ENCODE peak calls at places on chromosomes 4 and X, in nine cellular contexts. One of them, this sample, is unnamed.

GRCh38 chr4:187017156-187017555 is 293.5 kb upstream of the FAT1 start:
- DNase-seq in upper lobe of left lung: no peak
- DNase-seq in epithelial cell of proximal tubule: no peak
- DNase-seq in Peyer's patch: no peak
- DNase-seq in fibroblast of mammary gland: no peak
- DNase-seq in cardiac fibroblast: no peak
- DNase-seq in hepatocyte: no peak
- DNase-seq in AG09309: no peak
- DNase-seq in bronchial epithelial cell: no peak
- DNase-seq in this sample: peak

GRCh38 chr4:2256781-2257191 is 5.1 kb downstream of the MXD4 start:
- DNase-seq in upper lobe of left lung: peak
- DNase-seq in epithelial cell of proximal tubule: no peak
- DNase-seq in Peyer's patch: peak
- DNase-seq in fibroblast of mammary gland: peak
- DNase-seq in cardiac fibroblast: peak
- DNase-seq in hepatocyte: no peak
- DNase-seq in AG09309: no peak
- DNase-seq in bronchial epithelial cell: no peak
- DNase-seq in this sample: no peak

GRCh38 chrX:97027384-97027922 is 143.7 kb downstream of the RPA4 start:
- DNase-seq in upper lobe of left lung: no peak
- DNase-seq in epithelial cell of proximal tubule: no peak
- DNase-seq in Peyer's patch: no peak
- DNase-seq in fibroblast of mammary gland: no peak
- DNase-seq in cardiac fibroblast: no peak
- DNase-seq in hepatocyte: no peak
- DNase-seq in AG09309: no peak
- DNase-seq in bronchial epithelial cell: no peak
- DNase-seq in this sample: no peak

GRCh38 chr4:188941524-188942109 is 802.4 kb downstream of the TRIML1 start:
- DNase-seq in upper lobe of left lung: no peak
- DNase-seq in epithelial cell of proximal tubule: peak
- DNase-seq in Peyer's patch: no peak
- DNase-seq in fibroblast of mammary gland: peak
- DNase-seq in cardiac fibroblast: peak
- DNase-seq in hepatocyte: peak
- DNase-seq in AG09309: peak
- DNase-seq in bronchial epithelial cell: peak
- DNase-seq in this sample: peak

GRCh38 chr4:2743518-2744445 is 12.4 kb downstream of the TNIP2 start:
- DNase-seq in upper lobe of left lung: no peak
- DNase-seq in epithelial cell of proximal tubule: no peak
- DNase-seq in Peyer's patch: no peak
- DNase-seq in fibroblast of mammary gland: no peak
- DNase-seq in cardiac fibroblast: no peak
- DNase-seq in hepatocyte: no peak
- DNase-seq in AG09309: no peak
- DNase-seq in bronchial epithelial cell: no peak
- DNase-seq in this sample: no peak

GRCh38 chrX:54492340-54492739 is 3.7 kb downstream of the FGD1 start:
- DNase-seq in upper lobe of left lung: no peak
- DNase-seq in epithelial cell of proximal tubule: no peak
- DNase-seq in Peyer's patch: no peak
- DNase-seq in fibroblast of mammary gland: peak
- DNase-seq in cardiac fibroblast: peak
- DNase-seq in hepatocyte: no peak
- DNase-seq in AG09309: no peak
- DNase-seq in bronchial epithelial cell: peak
- DNase-seq in this sample: peak

GRCh38 chrX:22577181-22577580 is 304.5 kb downstream of the CBLL2 start:
- DNase-seq in upper lobe of left lung: no peak
- DNase-seq in epithelial cell of proximal tubule: peak
- DNase-seq in Peyer's patch: no peak
- DNase-seq in fibroblast of mammary gland: peak
- DNase-seq in cardiac fibroblast: peak
- DNase-seq in hepatocyte: peak
- DNase-seq in AG09309: peak
- DNase-seq in bronchial epithelial cell: peak
- DNase-seq in this sample: peak

GRCh38 chr4:100510551-100510950 is 7.3 kb downstream of the EMCN start:
- DNase-seq in upper lobe of left lung: no peak
- DNase-seq in epithelial cell of proximal tubule: no peak
- DNase-seq in Peyer's patch: no peak
- DNase-seq in fibroblast of mammary gland: no peak
- DNase-seq in cardiac fibroblast: peak
- DNase-seq in hepatocyte: no peak
- DNase-seq in AG09309: no peak
- DNase-seq in bronchial epithelial cell: no peak
- DNase-seq in this sample: no peak

GRCh38 chr4:8618421-8618820 is 25.9 kb downstream of the CPZ start:
- DNase-seq in upper lobe of left lung: no peak
- DNase-seq in epithelial cell of proximal tubule: no peak
- DNase-seq in Peyer's patch: no peak
- DNase-seq in fibroblast of mammary gland: no peak
- DNase-seq in cardiac fibroblast: no peak
- DNase-seq in hepatocyte: no peak
- DNase-seq in AG09309: no peak
- DNase-seq in bronchial epithelial cell: no peak
- DNase-seq in this sample: no peak

GRCh38 chrX:8639949-8640348 is 92.0 kb downstream of the ANOS1 start:
- DNase-seq in upper lobe of left lung: no peak
- DNase-seq in epithelial cell of proximal tubule: no peak
- DNase-seq in Peyer's patch: no peak
- DNase-seq in fibroblast of mammary gland: no peak
- DNase-seq in cardiac fibroblast: no peak
- DNase-seq in hepatocyte: no peak
- DNase-seq in AG09309: no peak
- DNase-seq in bronchial epithelial cell: no peak
- DNase-seq in this sample: no peak

GRCh38 chr4:146550161-146550560 is 28.4 kb upstream of the SLC10A7 start:
- DNase-seq in upper lobe of left lung: no peak
- DNase-seq in epithelial cell of proximal tubule: no peak
- DNase-seq in Peyer's patch: no peak
- DNase-seq in fibroblast of mammary gland: no peak
- DNase-seq in cardiac fibroblast: no peak
- DNase-seq in hepatocyte: no peak
- DNase-seq in AG09309: no peak
- DNase-seq in bronchial epithelial cell: no peak
- DNase-seq in this sample: no peak

GRCh38 chr4:74555231-74555630 is 110.3 kb downstream of the AREG start:
- DNase-seq in upper lobe of left lung: no peak
- DNase-seq in epithelial cell of proximal tubule: peak
- DNase-seq in Peyer's patch: no peak
- DNase-seq in fibroblast of mammary gland: peak
- DNase-seq in cardiac fibroblast: peak
- DNase-seq in hepatocyte: no peak
- DNase-seq in AG09309: no peak
- DNase-seq in bronchial epithelial cell: peak
- DNase-seq in this sample: peak

GRCh38 chr4:4733663-4734062 is 125.8 kb upstream of the MSX1 start:
- DNase-seq in upper lobe of left lung: no peak
- DNase-seq in epithelial cell of proximal tubule: no peak
- DNase-seq in Peyer's patch: no peak
- DNase-seq in fibroblast of mammary gland: no peak
- DNase-seq in cardiac fibroblast: no peak
- DNase-seq in hepatocyte: no peak
- DNase-seq in AG09309: no peak
- DNase-seq in bronchial epithelial cell: no peak
- DNase-seq in this sample: no peak

GRCh38 chr4:187811586-187811985 is 184.0 kb upstream of the ZFP42 start:
- DNase-seq in upper lobe of left lung: no peak
- DNase-seq in epithelial cell of proximal tubule: no peak
- DNase-seq in Peyer's patch: no peak
- DNase-seq in fibroblast of mammary gland: no peak
- DNase-seq in cardiac fibroblast: no peak
- DNase-seq in hepatocyte: no peak
- DNase-seq in AG09309: no peak
- DNase-seq in bronchial epithelial cell: no peak
- DNase-seq in this sample: no peak

GRCh38 chr4:8297691-8298485 is 28.3 kb downstream of the HTRA3 start:
- DNase-seq in upper lobe of left lung: peak
- DNase-seq in epithelial cell of proximal tubule: no peak
- DNase-seq in Peyer's patch: no peak
- DNase-seq in fibroblast of mammary gland: no peak
- DNase-seq in cardiac fibroblast: no peak
- DNase-seq in hepatocyte: no peak
- DNase-seq in AG09309: no peak
- DNase-seq in bronchial epithelial cell: no peak
- DNase-seq in this sample: no peak

GRCh38 chrX:20026278-20026677 is 35.4 kb upstream of the BCLAF3 start:
- DNase-seq in upper lobe of left lung: no peak
- DNase-seq in epithelial cell of proximal tubule: no peak
- DNase-seq in Peyer's patch: no peak
- DNase-seq in fibroblast of mammary gland: peak
- DNase-seq in cardiac fibroblast: peak
- DNase-seq in hepatocyte: no peak
- DNase-seq in AG09309: no peak
- DNase-seq in bronchial epithelial cell: peak
- DNase-seq in this sample: peak

GRCh38 chr4:43651991-43652390 is 759.5 kb downstream of the GRXCR1 start:
- DNase-seq in upper lobe of left lung: no peak
- DNase-seq in epithelial cell of proximal tubule: no peak
- DNase-seq in Peyer's patch: no peak
- DNase-seq in fibroblast of mammary gland: no peak
- DNase-seq in cardiac fibroblast: no peak
- DNase-seq in hepatocyte: no peak
- DNase-seq in AG09309: no peak
- DNase-seq in bronchial epithelial cell: no peak
- DNase-seq in this sample: peak

GRCh38 chrX:44245730-44246129 is 97.7 kb downstream of the EFHC2 start:
- DNase-seq in upper lobe of left lung: no peak
- DNase-seq in epithelial cell of proximal tubule: no peak
- DNase-seq in Peyer's patch: no peak
- DNase-seq in fibroblast of mammary gland: no peak
- DNase-seq in cardiac fibroblast: no peak
- DNase-seq in hepatocyte: no peak
- DNase-seq in AG09309: no peak
- DNase-seq in bronchial epithelial cell: no peak
- DNase-seq in this sample: no peak

GRCh38 chr4:127196656-127197352 is 436.0 kb upstream of the INTU start:
- DNase-seq in upper lobe of left lung: no peak
- DNase-seq in epithelial cell of proximal tubule: no peak
- DNase-seq in Peyer's patch: no peak
- DNase-seq in fibroblast of mammary gland: no peak
- DNase-seq in cardiac fibroblast: no peak
- DNase-seq in hepatocyte: no peak
- DNase-seq in AG09309: no peak
- DNase-seq in bronchial epithelial cell: no peak
- DNase-seq in this sample: no peak

GRCh38 chr4:120049732-120050494 is 16.7 kb downstream of the MAD2L1 start:
- DNase-seq in upper lobe of left lung: peak
- DNase-seq in epithelial cell of proximal tubule: no peak
- DNase-seq in Peyer's patch: peak
- DNase-seq in fibroblast of mammary gland: peak
- DNase-seq in cardiac fibroblast: peak
- DNase-seq in hepatocyte: peak
- DNase-seq in AG09309: peak
- DNase-seq in bronchial epithelial cell: peak
- DNase-seq in this sample: peak

GRCh38 chr4:55887594-55887993 is 34.1 kb downstream of the EXOC1 start:
- DNase-seq in upper lobe of left lung: no peak
- DNase-seq in epithelial cell of proximal tubule: no peak
- DNase-seq in Peyer's patch: no peak
- DNase-seq in fibroblast of mammary gland: no peak
- DNase-seq in cardiac fibroblast: no peak
- DNase-seq in hepatocyte: no peak
- DNase-seq in AG09309: no peak
- DNase-seq in bronchial epithelial cell: no peak
- DNase-seq in this sample: no peak
- TF ChIP-seq CTCF in upper lobe of left lung: no peak
- TF ChIP-seq CTCF in epithelial cell of proximal tubule: peak
- TF ChIP-seq CTCF in Peyer's patch: no peak
- TF ChIP-seq CTCF in fibroblast of mammary gland: no peak
- TF ChIP-seq CTCF in cardiac fibroblast: no peak
- TF ChIP-seq CTCF in hepatocyte: no peak
- TF ChIP-seq CTCF in AG09309: no peak
- TF ChIP-seq CTCF in bronchial epithelial cell: no peak
- TF ChIP-seq CTCF in this sample: peak

GRCh38 chr4:182257503-182257902 is 14.3 kb downstream of the TENM3 start:
- DNase-seq in upper lobe of left lung: no peak
- DNase-seq in epithelial cell of proximal tubule: no peak
- DNase-seq in Peyer's patch: no peak
- DNase-seq in fibroblast of mammary gland: no peak
- DNase-seq in cardiac fibroblast: no peak
- DNase-seq in hepatocyte: no peak
- DNase-seq in AG09309: no peak
- DNase-seq in bronchial epithelial cell: no peak
- DNase-seq in this sample: no peak
- H3K4me3 ChIP-seq in upper lobe of left lung: no peak
- H3K4me3 ChIP-seq in epithelial cell of proximal tubule: no peak
- H3K4me3 ChIP-seq in Peyer's patch: no peak
- H3K4me3 ChIP-seq in fibroblast of mammary gland: no peak
- H3K4me3 ChIP-seq in cardiac fibroblast: no peak
- H3K4me3 ChIP-seq in hepatocyte: no peak
- H3K4me3 ChIP-seq in AG09309: no peak
- H3K4me3 ChIP-seq in bronchial epithelial cell: no peak
- H3K4me3 ChIP-seq in this sample: no peak

GRCh38 chrX:135596495-135596894 is 76.0 kb downstream of the INTS6L start:
- DNase-seq in upper lobe of left lung: no peak
- DNase-seq in epithelial cell of proximal tubule: no peak
- DNase-seq in Peyer's patch: peak
- DNase-seq in fibroblast of mammary gland: peak
- DNase-seq in cardiac fibroblast: peak
- DNase-seq in hepatocyte: peak
- DNase-seq in AG09309: no peak
- DNase-seq in bronchial epithelial cell: no peak
- DNase-seq in this sample: peak
- TF ChIP-seq CTCF in upper lobe of left lung: peak
- TF ChIP-seq CTCF in epithelial cell of proximal tubule: peak
- TF ChIP-seq CTCF in Peyer's patch: peak
- TF ChIP-seq CTCF in fibroblast of mammary gland: peak
- TF ChIP-seq CTCF in cardiac fibroblast: peak
- TF ChIP-seq CTCF in hepatocyte: peak
- TF ChIP-seq CTCF in AG09309: peak
- TF ChIP-seq CTCF in bronchial epithelial cell: peak
- TF ChIP-seq CTCF in this sample: peak

DNA sequence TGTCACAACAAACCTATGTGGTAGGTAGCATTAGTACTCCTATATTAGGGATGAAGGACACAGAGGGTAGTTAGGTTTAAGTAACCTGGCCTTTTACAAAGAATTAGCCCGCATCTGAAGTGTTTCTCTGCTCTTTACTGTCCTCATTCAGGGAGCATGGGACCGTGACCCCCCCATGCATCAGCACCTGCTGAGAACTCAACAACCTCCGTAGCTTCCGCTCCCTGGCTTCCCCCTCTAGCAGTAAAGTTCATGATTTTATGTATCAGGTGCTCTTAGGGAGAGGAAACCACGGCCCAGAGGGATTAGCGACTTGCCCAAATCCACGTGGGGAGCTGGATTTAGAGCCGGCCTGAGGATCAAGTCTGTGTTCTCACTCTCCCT is 284.6 kb upstream of the GATB start:
- DNase-seq in upper lobe of left lung: no peak
- DNase-seq in epithelial cell of proximal tubule: no peak
- DNase-seq in Peyer's patch: no peak
- DNase-seq in fibroblast of mammary gland: no peak
- DNase-seq in cardiac fibroblast: no peak
- DNase-seq in hepatocyte: no peak
- DNase-seq in AG09309: no peak
- DNase-seq in bronchial epithelial cell: no peak
- DNase-seq in this sample: no peak
- H3K4me3 ChIP-seq in upper lobe of left lung: peak
- H3K4me3 ChIP-seq in epithelial cell of proximal tubule: peak
- H3K4me3 ChIP-seq in Peyer's patch: no peak
- H3K4me3 ChIP-seq in fibroblast of mammary gland: no peak
- H3K4me3 ChIP-seq in cardiac fibroblast: no peak
- H3K4me3 ChIP-seq in hepatocyte: no peak
- H3K4me3 ChIP-seq in AG09309: no peak
- H3K4me3 ChIP-seq in bronchial epithelial cell: no peak
- H3K4me3 ChIP-seq in this sample: no peak

GRCh38 chr4:95505801-95506200 is 43.0 kb downstream of the UNC5C start:
- DNase-seq in upper lobe of left lung: no peak
- DNase-seq in epithelial cell of proximal tubule: no peak
- DNase-seq in Peyer's patch: no peak
- DNase-seq in fibroblast of mammary gland: no peak
- DNase-seq in cardiac fibroblast: no peak
- DNase-seq in hepatocyte: no peak
- DNase-seq in AG09309: no peak
- DNase-seq in bronchial epithelial cell: no peak
- DNase-seq in this sample: no peak
- TF ChIP-seq CTCF in upper lobe of left lung: no peak
- TF ChIP-seq CTCF in epithelial cell of proximal tubule: no peak
- TF ChIP-seq CTCF in Peyer's patch: no peak
- TF ChIP-seq CTCF in fibroblast of mammary gland: no peak
- TF ChIP-seq CTCF in cardiac fibroblast: no peak
- TF ChIP-seq CTCF in hepatocyte: no peak
- TF ChIP-seq CTCF in AG09309: no peak
- TF ChIP-seq CTCF in bronchial epithelial cell: no peak
- TF ChIP-seq CTCF in this sample: no peak

This sample was measured in epithelial cell of esophagus.